ENCODE peak calls at places on chromosomes 3 and 15, in eight cellular contexts. A is activated CD8-positive, alpha-beta memory T cell treated with anti-CD3 and anti-CD28 coated beads, Interleukin-2, amount 50 U/mL, for 48 hours; R is stimulated activated CD4-positive, alpha-beta T cell treated with anti-CD3 and anti-CD28 coated beads, Interleukin-2, amount 100 ng/mL, for 48 hours; X is stimulated activated CD8-positive, alpha-beta memory T cell treated with anti-CD3 and anti-CD28 coated beads, Interleukin-7, amount 100 ng/mL, for 24 hours; V is hypothalamus; F is posterior cingulate gyrus; G is heart right ventricle; M is HuH-7. C is an unnamed sample.

GRCh38 chr3:153749070-153749610 is 372.1 kb upstream of the ARHGEF26 start:
- DNase-seq in A (no peak), R (no peak), X (no peak), V (no peak), F (no peak), G (no peak), M (no peak), C (no peak)

GRCh38 chr3:187368251-187368733 is at the start of gene RTP4:
- DNase-seq in A (peak), R (peak), X (no peak), V (no peak), F (no peak), G (no peak), M (no peak), C (no peak)

GRCh38 chr3:67090472-67090871 is 92.4 kb downstream of the KBTBD8 start:
- DNase-seq in A (no peak), R (no peak), X (no peak), V (no peak), F (no peak), G (no peak), M (no peak), C (no peak)

GRCh38 chr3:18288243-18288642 is 136.9 kb downstream of the SATB1 start:
- DNase-seq in A (no peak), R (no peak), X (no peak), V (no peak), F (no peak), G (no peak), M (no peak), C (no peak)

GRCh38 chr3:58386966-58387365 is 46.7 kb downstream of the PDHB start:
- DNase-seq in A (peak), R (no peak), X (no peak), V (peak), F (peak), G (no peak), M (no peak), C (no peak)

GRCh38 chr3:125023833-125024560 is 31.8 kb downstream of the HEG1 start:
- DNase-seq in A (no peak), R (no peak), X (no peak), V (no peak), F (no peak), G (no peak), M (no peak), C (no peak)

GRCh38 chr3:58693929-58694850 is 27.6 kb upstream of the FAM3D start:
- DNase-seq in A (no peak), R (no peak), X (no peak), V (no peak), F (no peak), G (no peak), M (no peak), C (no peak)

GRCh38 chr15:79160211-79160610 is 69.6 kb upstream of the RASGRF1 start:
- DNase-seq in A (no peak), R (no peak), X (no peak), V (no peak), F (no peak), G (no peak), M (no peak), C (no peak)

GRCh38 chr3:133931084-133931483 is 35.4 kb upstream of the RAB6B start:
- DNase-seq in A (no peak), R (no peak), X (no peak), V (no peak), F (no peak), G (no peak), M (no peak), C (no peak)

GRCh38 chr3:121855555-121855954 is 20.5 kb downstream of the EAF2 start:
- DNase-seq in A (no peak), R (no peak), X (no peak), V (no peak), F (no peak), G (no peak), M (peak), C (peak)

GRCh38 chr3:33918357-33918756 is 119.9 kb downstream of the PDCD6IP start:
- DNase-seq in A (no peak), R (no peak), X (no peak), V (no peak), F (no peak), G (no peak), M (no peak), C (no peak)

GRCh38 chr3:47949979-47950378 is 66.2 kb downstream of the MAP4 start:
- DNase-seq in A (no peak), R (no peak), X (no peak), V (no peak), F (no peak), G (no peak), M (no peak), C (no peak)

C was measured in HCT116.